ENCODE peak calls at places on chromosome 3, in five cellular contexts. K, Q, R, A and L are unnamed samples.

GRCh38 chr3:156509209-156510174 is 45.4 kb downstream of the SSR3 start:
- DNase-seq in R (no peak), K (no peak), A (no peak), Q (no peak), L (no peak)

GRCh38 chr3:38131621-38132369 is 5.1 kb downstream of the ACAA1 start:
- DNase-seq in Q (no peak), A (peak; percentile 60), K (peak; percentile 31), R (no peak), L (no peak)

GRCh38 chr3:194328080-194328571 is 23.0 kb downstream of the CPN2 start:
- DNase-seq in A (no peak), Q (no peak), R (no peak), K (no peak), L (no peak)

GRCh38 chr3:102112706-102113230 is 263.5 kb downstream of the NFKBIZ start:
- DNase-seq in A (no peak), K (no peak), Q (no peak), R (no peak), L (no peak)

GRCh38 chr3:103218146-103218545 is 783.3 kb downstream of the ZPLD1 start:
- DNase-seq in Q (no peak), R (no peak), A (no peak), K (no peak), L (no peak)

GRCh38 chr3:53513556-53514190 is 19.3 kb downstream of the CACNA1D start:
- DNase-seq in A (no peak), K (no peak), R (no peak), Q (no peak), L (no peak)

GRCh38 chr3:16147226-16147625 is 27.3 kb upstream of the GALNT15 start:
- DNase-seq in K (no peak), R (no peak), Q (no peak), A (no peak), L (no peak)

GRCh38 chr3:186383026-186383993 is 21.3 kb upstream of the DGKG start:
- DNase-seq in A (no peak), K (no peak), Q (no peak), R (peak; percentile 44), L (no peak)

GRCh38 chr3:79125313-79125984 is 642.3 kb downstream of the ROBO1 start:
- DNase-seq in Q (no peak), K (no peak), R (no peak), A (no peak), L (no peak)
- H3K4me3 ChIP-seq in Q (no peak overlapping the region), K (no peak overlapping the region), R (no peak overlapping the region), A (no peak overlapping the region), L (no peak overlapping the region)

DNA sequence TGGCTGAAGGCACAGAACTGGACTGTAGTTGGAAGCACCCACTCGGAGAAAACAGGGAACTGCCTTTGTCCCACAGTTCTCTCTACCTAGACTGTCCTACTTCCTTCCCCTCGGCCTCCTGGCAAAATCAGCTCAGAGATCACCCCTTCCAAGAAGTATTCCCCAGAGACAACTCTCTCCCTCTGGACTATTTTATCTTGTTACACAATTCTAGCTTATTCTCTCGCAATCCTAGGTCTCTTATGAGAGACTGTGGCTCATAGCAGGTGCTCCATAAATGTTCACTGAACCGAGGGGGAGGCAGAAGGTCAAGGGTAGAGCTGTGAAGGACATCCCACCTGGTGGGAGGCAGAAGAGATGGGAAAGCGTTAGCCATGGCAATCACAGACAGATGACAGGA is 10.6 kb downstream of the HEG1 start:
- DNase-seq in A (no peak), Q (no peak), R (no peak), K (no peak), L (no peak)
- H3K4me1 ChIP-seq in A (peaks cover 6% of the 10 kb centered on the region), Q (peaks cover 39% of the 10 kb centered on the region), R (peaks cover 99% of the 10 kb centered on the region), K (peaks cover 23% of the 10 kb centered on the region), L (peaks cover 31% of the 10 kb centered on the region)

GRCh38 chr3:12405432-12406272 is 78.6 kb upstream of the TSEN2 start:
- DNase-seq in K (peak; percentile 86), A (peak; percentile 94), Q (peak; percentile 41), R (peak; percentile 83), L (peak; percentile 36)
- H3K4me3 ChIP-seq in K (no peak overlapping the region), A (no peak overlapping the region), Q (peak overlapping the region; percentile 7), R (no peak overlapping the region), L (peak overlapping the region; percentile 9)

DNA sequence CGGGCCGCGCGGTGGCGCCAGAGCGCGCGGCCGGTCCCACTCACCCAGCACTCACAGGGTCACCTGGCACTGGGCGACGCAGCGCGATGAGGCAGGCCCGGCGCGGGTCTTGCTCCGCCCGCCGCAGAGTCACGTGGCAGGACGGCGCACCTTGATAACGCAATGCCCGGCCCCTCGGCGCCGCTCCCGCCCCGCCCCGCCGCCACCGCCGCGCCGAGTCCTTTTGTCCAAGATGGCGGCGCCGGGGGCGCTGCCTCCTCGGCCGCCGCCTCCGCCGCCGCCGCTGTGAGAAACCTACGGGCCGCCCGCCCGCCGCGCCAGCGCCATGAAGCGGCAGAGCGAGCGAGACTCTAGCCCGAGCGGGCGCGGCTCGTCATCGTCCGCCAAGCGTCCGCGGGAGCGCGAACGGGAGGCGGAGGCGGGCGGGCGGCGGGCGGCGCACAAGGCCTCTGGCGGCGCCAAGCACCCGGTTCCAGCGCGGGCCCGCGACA is at the start of gene RBM15B:
- DNase-seq in K (peak; percentile 98), R (peak; percentile 98), A (peak; percentile 99), Q (peak; percentile 81), L (peak; percentile 76)
- H3K4me1 ChIP-seq in K (peaks cover 77% of the 10 kb centered on the region), R (peaks cover 85% of the 10 kb centered on the region), A (no peaks in the 10 kb centered on the region), Q (peaks cover 47% of the 10 kb centered on the region), L (peaks cover 94% of the 10 kb centered on the region)

GRCh38 chr3:11570251-11570650 is 73.5 kb downstream of the VGLL4 start:
- DNase-seq in K (no peak), Q (no peak), A (no peak), R (no peak), L (no peak)

GRCh38 chr3:11566916-11567315 is 76.8 kb downstream of the VGLL4 start:
- DNase-seq in R (no peak), K (no peak), A (no peak), Q (no peak), L (no peak)

GRCh38 chr3:11569156-11569741 is 74.5 kb downstream of the VGLL4 start:
- DNase-seq in A (no peak), Q (no peak), K (no peak), R (no peak), L (no peak)

GRCh38 chr3:11567516-11568467 is 75.9 kb downstream of the VGLL4 start:
- DNase-seq in Q (peak; percentile 90), K (no peak), A (peak; percentile 89), R (no peak), L (no peak)

DNA sequence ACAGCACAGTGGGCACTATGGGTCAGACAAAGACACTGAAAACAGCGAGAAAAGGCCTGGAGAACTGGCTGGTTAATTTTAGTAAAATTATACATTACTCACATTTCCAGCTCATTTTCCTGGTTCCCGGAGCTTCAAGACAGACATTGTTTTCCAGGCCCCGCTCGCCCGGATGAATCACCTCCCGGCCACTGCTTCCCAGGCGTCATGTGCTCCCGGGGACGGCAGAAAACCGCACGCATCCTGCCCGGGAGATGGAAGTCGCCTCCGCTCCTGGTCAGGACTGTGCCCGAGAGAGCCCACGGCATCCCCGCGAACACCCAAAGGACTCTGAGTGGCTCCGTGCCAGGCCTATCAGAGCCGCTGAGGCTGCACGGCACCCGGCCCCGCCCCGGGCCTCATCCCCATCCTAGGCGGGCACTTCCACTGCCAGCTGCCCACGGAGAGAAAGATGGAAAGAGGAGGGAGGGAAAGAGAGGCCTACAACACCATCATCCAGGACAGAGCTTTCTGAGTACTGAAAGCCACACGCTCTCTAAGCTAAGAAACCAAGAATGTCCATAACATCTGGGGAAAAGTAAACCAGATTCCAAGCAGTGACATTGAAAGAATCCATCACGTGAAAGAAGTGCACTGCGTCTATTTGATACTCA is 75.1 kb downstream of the VGLL4 start:
- DNase-seq in Q (peak; percentile 88), R (peak; percentile 81), K (peak; percentile 46), A (peak; percentile 94), L (no peak)
- H3K4me3 ChIP-seq in Q (peak overlapping the region; percentile 63), R (peak overlapping the region; percentile 42), K (no peak overlapping the region), A (no peak overlapping the region), L (peak overlapping the region; percentile 19)

GRCh38 chr3:160797306-160797705 is 41.3 kb downstream of the PPM1L start:
- DNase-seq in Q (no peak), K (no peak), A (no peak), R (no peak), L (no peak)

GRCh38 chr3:160806094-160806493 is 50.1 kb downstream of the PPM1L start:
- DNase-seq in K (no peak), Q (no peak), A (no peak), R (no peak), L (no peak)

GRCh38 chr3:160804762-160805161 is 48.7 kb downstream of the PPM1L start:
- DNase-seq in R (peak; percentile 65), A (peak; percentile 63), Q (no peak), K (peak; percentile 47), L (no peak)

GRCh38 chr3:160796813-160797164 is 40.8 kb downstream of the PPM1L start:
- DNase-seq in K (no peak), R (no peak), Q (no peak), A (no peak), L (no peak)

GRCh38 chr3:160801386-160802118 is 45.5 kb downstream of the PPM1L start:
- DNase-seq in R (peak; percentile 53), A (peak; percentile 73), K (peak; percentile 63), Q (peak; percentile 26), L (no peak)
- H3K4me1 ChIP-seq in R (peaks cover 53% of the 10 kb centered on the region), A (no peaks in the 10 kb centered on the region), K (peaks cover 16% of the 10 kb centered on the region), Q (peaks cover 15% of the 10 kb centered on the region), L (peaks cover 56% of the 10 kb centered on the region)

GRCh38 chr3:71805691-71806090 is 20.7 kb upstream of the PROK2 start:
- DNase-seq in K (no peak), R (no peak), Q (no peak), A (no peak), L (no peak)

GRCh38 chr3:71800023-71800422 is 15.1 kb upstream of the PROK2 start:
- DNase-seq in R (no peak), Q (no peak), A (no peak), K (no peak), L (no peak)

GRCh38 chr3:71803248-71803647 is 18.3 kb upstream of the PROK2 start:
- DNase-seq in A (no peak), K (no peak), R (no peak), Q (no peak), L (no peak)

GRCh38 chr3:71805199-71805598 is 20.3 kb upstream of the PROK2 start:
- DNase-seq in A (no peak), R (no peak), Q (no peak), K (no peak), L (no peak)

DNA sequence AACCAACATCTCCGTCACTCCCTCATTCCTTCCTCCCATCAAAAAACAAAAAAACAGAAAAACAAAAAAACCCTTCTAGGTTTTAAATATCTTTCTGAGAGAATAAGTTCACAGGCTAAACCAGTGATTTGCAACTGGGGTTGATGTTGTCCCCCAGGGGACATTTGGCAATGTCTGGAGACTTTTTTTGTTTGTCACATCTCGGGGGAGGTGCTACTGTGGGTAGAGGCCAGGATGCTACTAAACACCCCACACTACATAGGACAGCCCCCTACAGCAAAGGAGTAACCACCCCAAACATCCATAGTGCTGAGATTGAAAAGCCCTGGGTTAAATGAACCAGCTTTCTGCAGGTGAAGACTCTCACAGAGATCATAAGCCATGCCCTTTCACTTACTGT is 17.0 kb upstream of the PROK2 start:
- DNase-seq in A (no peak), K (no peak), R (no peak), Q (no peak), L (no peak)
- H3K4me3 ChIP-seq in A (no peak overlapping the region), K (no peak overlapping the region), R (no peak overlapping the region), Q (no peak overlapping the region), L (no peak overlapping the region)

GRCh38 chr3:143413372-143413771 is 293.8 kb downstream of the CHST2 start:
- DNase-seq in R (no peak), Q (no peak), A (no peak), K (no peak), L (no peak)
- H3K4me1 ChIP-seq in R (no peaks in the 10 kb centered on the region), Q (no peaks in the 10 kb centered on the region), A (no peaks in the 10 kb centered on the region), K (no peaks in the 10 kb centered on the region), L (no peaks in the 10 kb centered on the region)